ENCODE peak calls at places on chromosomes 13 and 19, in seven cellular contexts. M is central memory CD4-positive, alpha-beta T cell; D is H9; I is NCI-H2107; N is T47D; Z is EL; F is A172. T is an unnamed sample.

GRCh38 chr13:74929436-74929835 is 552.5 kb downstream of the TBC1D4 start:
- DNase-seq in M (no peak), D (no peak), I (no peak), N (no peak), Z (peak; percentile 12), F (no peak), T (no peak)

GRCh38 chr19:36198116-36198515 is 16.3 kb downstream of the ZNF565 start:
- DNase-seq in M (no peak), D (no peak), I (no peak), N (no peak), Z (no peak), F (no peak), T (no peak)

GRCh38 chr13:59890064-59890463 is 273.7 kb downstream of the DIAPH3 start:
- DNase-seq in M (no peak), D (no peak), I (no peak), N (no peak), Z (no peak), F (no peak), T (no peak)

GRCh38 chr13:66468656-66469055 is 761.5 kb downstream of the PCDH9 start:
- DNase-seq in M (no peak), D (no peak), I (no peak), N (no peak), Z (peak; percentile 26), F (no peak), T (no peak)

GRCh38 chr19:38264486-38265212 is at the start of gene SPINT2:
- DNase-seq in M (no peak), D (peak; percentile 93), I (peak; percentile 84), N (no peak), Z (no peak), F (no peak), T (peak; percentile 63)

GRCh38 chr19:4369109-4369887 is 25.9 kb downstream of the MPND start:
- DNase-seq in M (peak; percentile 82), D (peak; percentile 62), I (no peak), N (no peak), Z (no peak), F (peak; percentile 84), T (no peak)

GRCh38 chr13:30892966-30893365 is 13.1 kb upstream of the MEDAG start:
- DNase-seq in M (no peak), D (peak; percentile 83), I (no peak), N (peak; percentile 22), Z (peak; percentile 31), F (peak; percentile 20), T (no peak)

GRCh38 chr13:102293723-102294122 is 108.1 kb downstream of the FGF14 start:
- DNase-seq in M (no peak), D (no peak), I (no peak), N (no peak), Z (no peak), F (no peak), T (no peak)

GRCh38 chr19:11096210-11096841 is 7.1 kb downstream of the LDLR start:
- DNase-seq in M (peak; percentile 28), D (no peak), I (no peak), N (no peak), Z (peak; percentile 52), F (peak; percentile 86), T (no peak)

GRCh38 chr13:74250738-74251190 is 116.6 kb upstream of the KLF12 start:
- DNase-seq in M (no peak), D (no peak), I (no peak), N (no peak), Z (peak; percentile 91), F (peak; percentile 46), T (no peak)

GRCh38 chr19:2041686-2042484 is 9.2 kb downstream of the MKNK2 start:
- DNase-seq in M (peak; percentile 100), D (peak; percentile 98), I (peak; percentile 91), N (peak; percentile 96), Z (peak; percentile 83), F (no peak), T (peak; percentile 72)

GRCh38 chr19:45403781-45404556 is 900 bp downstream of the PPP1R13L start:
- DNase-seq in M (peak; percentile 48), D (peak; percentile 92), I (no peak), N (peak; percentile 86), Z (peak; percentile 63), F (peak; percentile 52), T (no peak)

GRCh38 chr19:35029737-35030256 is 473 bp upstream of the SCN1B start:
- DNase-seq in M (no peak), D (peak; percentile 52), I (no peak), N (no peak), Z (no peak), F (peak; percentile 21), T (no peak)

GRCh38 chr13:76764429-76764828 is 121.8 kb downstream of the KCTD12 start:
- DNase-seq in M (no peak), D (no peak), I (no peak), N (no peak), Z (no peak), F (no peak), T (no peak)

GRCh38 chr13:50068508-50068907 is 53.3 kb downstream of the KCNRG start:
- DNase-seq in M (no peak), D (no peak), I (no peak), N (no peak), Z (no peak), F (no peak), T (no peak)

GRCh38 chr19:38904463-38905185 is 4.9 kb downstream of the NFKBIB start:
- DNase-seq in M (no peak), D (no peak), I (no peak), N (no peak), Z (no peak), F (no peak), T (no peak)

GRCh38 chr19:17339088-17339741 is 1.9 kb downstream of the GTPBP3 start:
- DNase-seq in M (no peak), D (peak; percentile 91), I (no peak), N (peak; percentile 65), Z (no peak), F (no peak), T (no peak)

GRCh38 chr13:107882708-107883560 is 332.4 kb downstream of the LIG4 start:
- DNase-seq in M (no peak), D (no peak), I (no peak), N (no peak), Z (no peak), F (no peak), T (no peak)

GRCh38 chr13:95752677-95753076 is 75.7 kb downstream of the DNAJC3 start:
- DNase-seq in M (no peak), D (no peak), I (no peak), N (no peak), Z (no peak), F (no peak), T (no peak)

GRCh38 chr13:74035881-74036280 is 98.3 kb downstream of the KLF12 start:
- DNase-seq in M (no peak), D (no peak), I (no peak), N (no peak), Z (no peak), F (no peak), T (no peak)

GRCh38 chr19:3163230-3163886 is 15.2 kb upstream of the S1PR4 start:
- DNase-seq in M (peak; percentile 66), D (peak; percentile 84), I (peak; percentile 50), N (peak; percentile 70), Z (peak; percentile 70), F (peak; percentile 78), T (peak; percentile 1)

GRCh38 chr19:35357867-35358573 is at the start of gene FFAR3:
- DNase-seq in M (no peak), D (no peak), I (no peak), N (no peak), Z (peak; percentile 14), F (no peak), T (no peak)

GRCh38 chr13:29969286-29969685 is 118.9 kb upstream of the UBL3 start:
- DNase-seq in M (no peak), D (no peak), I (no peak), N (no peak), Z (peak; percentile 88), F (peak; percentile 81), T (no peak)

GRCh38 chr19:48393559-48394330 is at the start of gene GRIN2D:
- DNase-seq in M (no peak), D (peak; percentile 64), I (no peak), N (no peak), Z (no peak), F (no peak), T (no peak)

GRCh38 chr19:47415953-47416666 is 3.2 kb downstream of the MEIS3 start:
- DNase-seq in M (no peak), D (no peak), I (no peak), N (no peak), Z (no peak), F (no peak), T (no peak)

GRCh38 chr19:19447536-19448237 is 42.2 kb downstream of the GATAD2A start:
- DNase-seq in M (peak; percentile 76), D (peak; percentile 31), I (no peak), N (no peak), Z (no peak), F (no peak), T (no peak)

GRCh38 chr19:5068251-5069090 is 99.6 kb downstream of the KDM4B start:
- DNase-seq in M (no peak), D (no peak), I (no peak), N (no peak), Z (no peak), F (no peak), T (no peak)

GRCh38 chr13:25192936-25193335 is 20.8 kb upstream of the AMER2 start:
- DNase-seq in M (no peak), D (no peak), I (no peak), N (no peak), Z (no peak), F (no peak), T (no peak)

GRCh38 chr13:31521466-31521865 is 217.9 kb upstream of the RXFP2 start:
- DNase-seq in M (no peak), D (no peak), I (no peak), N (no peak), Z (no peak), F (no peak), T (no peak)

GRCh38 chr13:48808689-48809088 is 155.0 kb downstream of the CYSLTR2 start:
- DNase-seq in M (no peak), D (no peak), I (no peak), N (no peak), Z (peak; percentile 69), F (no peak), T (no peak)